ENCODE peak calls at places on chromosomes 16 and 17, in six cellular contexts. One of them, this sample, is unnamed.

GRCh38 chr17:63658366-63658765 is 36.1 kb downstream of the MAP3K3 start:
- DNase-seq in IMR-90: no peak
- DNase-seq in A549: no peak
- DNase-seq in ovary: no peak
- DNase-seq in sigmoid colon: no peak
- DNase-seq in lower leg skin: no peak
- DNase-seq in this sample: no peak

GRCh38 chr16:62909597-62909996 is 873.4 kb upstream of the CDH8 start:
- DNase-seq in IMR-90: no peak
- DNase-seq in sigmoid colon: no peak
- DNase-seq in lower leg skin: no peak
- DNase-seq in A549: no peak
- DNase-seq in ovary: no peak
- DNase-seq in this sample: no peak

GRCh38 chr16:28096974-28097373 is 33.5 kb upstream of the GSG1L start:
- DNase-seq in lower leg skin: peak; percentile 84
- DNase-seq in ovary: peak; percentile 36
- DNase-seq in A549: no peak
- DNase-seq in IMR-90: no peak
- DNase-seq in sigmoid colon: peak; percentile 60
- DNase-seq in this sample: no peak

GRCh38 chr16:72042157-72042660 is 12.1 kb upstream of the HP start:
- DNase-seq in A549: no peak
- DNase-seq in IMR-90: no peak
- DNase-seq in ovary: no peak
- DNase-seq in sigmoid colon: no peak
- DNase-seq in lower leg skin: no peak
- DNase-seq in this sample: no peak

GRCh38 chr16:64951681-64952080 is 170.2 kb downstream of the CDH11 start:
- DNase-seq in ovary: no peak
- DNase-seq in A549: no peak
- DNase-seq in IMR-90: peak; percentile 22
- DNase-seq in lower leg skin: no peak
- DNase-seq in sigmoid colon: no peak
- DNase-seq in this sample: no peak

GRCh38 chr16:10558746-10559641 is 21.4 kb downstream of the EMP2 start:
- DNase-seq in lower leg skin: peak; percentile 91
- DNase-seq in IMR-90: no peak
- DNase-seq in sigmoid colon: peak; percentile 83
- DNase-seq in ovary: peak; percentile 82
- DNase-seq in A549: no peak
- DNase-seq in this sample: no peak

GRCh38 chr16:2196981-2197511 is 641 bp upstream of the CASKIN1 start:
- DNase-seq in A549: no peak
- DNase-seq in ovary: no peak
- DNase-seq in IMR-90: no peak
- DNase-seq in sigmoid colon: no peak
- DNase-seq in lower leg skin: no peak
- DNase-seq in this sample: no peak

GRCh38 chr17:81518785-81519283 is 6.2 kb upstream of the ACTG1 start:
- DNase-seq in ovary: peak; percentile 67
- DNase-seq in A549: peak; percentile 55
- DNase-seq in lower leg skin: no peak
- DNase-seq in IMR-90: no peak
- DNase-seq in sigmoid colon: no peak
- DNase-seq in this sample: no peak

GRCh38 chr16:2782583-2783351 is 4.6 kb downstream of the PRSS33 start:
- DNase-seq in sigmoid colon: peak; percentile 55
- DNase-seq in lower leg skin: no peak
- DNase-seq in IMR-90: no peak
- DNase-seq in ovary: no peak
- DNase-seq in A549: no peak
- DNase-seq in this sample: no peak

GRCh38 chr17:62666061-62666800 is 38.8 kb downstream of the MRC2 start:
- DNase-seq in lower leg skin: no peak
- DNase-seq in A549: no peak
- DNase-seq in ovary: peak; percentile 26
- DNase-seq in sigmoid colon: no peak
- DNase-seq in IMR-90: no peak
- DNase-seq in this sample: no peak

GRCh38 chr17:35243459-35244204 is 760 bp downstream of the SLFN5 start:
- DNase-seq in sigmoid colon: peak; percentile 89
- DNase-seq in ovary: peak; percentile 51
- DNase-seq in lower leg skin: peak; percentile 90
- DNase-seq in IMR-90: peak; percentile 69
- DNase-seq in A549: peak; percentile 40
- DNase-seq in this sample: no peak

DNA sequence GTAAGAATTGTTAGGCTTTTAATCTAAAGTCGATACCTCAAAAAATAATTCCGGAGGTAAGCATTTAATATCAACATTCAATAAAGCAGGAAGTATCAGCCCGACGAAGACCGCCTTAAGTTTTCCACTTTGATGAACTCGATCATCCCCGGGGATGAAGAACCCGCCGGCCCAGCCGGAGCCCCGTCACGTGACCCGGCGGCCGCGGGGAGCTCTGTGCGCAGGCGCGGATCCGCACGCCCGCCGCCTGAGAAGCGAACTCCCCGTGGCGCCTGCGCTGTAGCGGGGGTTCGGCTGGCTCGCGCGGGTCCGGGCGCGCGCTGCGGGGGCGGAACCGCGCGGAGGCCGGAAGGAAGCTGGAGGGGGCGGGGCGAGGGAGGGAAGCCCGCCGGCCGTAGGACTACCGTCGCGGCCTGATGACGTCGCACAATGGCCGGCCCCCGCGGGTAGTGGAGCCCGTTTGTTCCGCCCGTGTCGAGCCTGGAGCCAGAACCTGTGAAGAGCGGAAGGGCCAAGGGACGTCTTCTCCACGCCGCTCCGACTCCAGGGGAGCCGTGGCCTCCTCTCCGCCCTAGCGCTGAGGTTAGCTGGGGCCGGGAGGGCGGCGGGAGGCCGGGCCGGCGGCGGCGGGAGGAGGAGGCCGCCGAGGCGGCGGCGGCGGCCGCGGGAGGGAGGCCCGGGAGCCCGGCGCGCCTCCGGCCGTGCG is at the start of gene ZC3H18:
- DNase-seq in ovary: peak; percentile 99
- DNase-seq in IMR-90: peak; percentile 92
- DNase-seq in lower leg skin: peak; percentile 99
- DNase-seq in sigmoid colon: peak; percentile 98
- DNase-seq in A549: peak; percentile 96
- DNase-seq in this sample: peak; percentile 100
- TF ChIP-seq POLR2A in ovary: peak; percentile 52
- TF ChIP-seq POLR2A in IMR-90: peak; percentile 83
- TF ChIP-seq POLR2A in lower leg skin: no peak
- TF ChIP-seq POLR2A in sigmoid colon: no peak
- TF ChIP-seq POLR2A in A549: peak; percentile 50
- TF ChIP-seq POLR2A in this sample: peak; percentile 82

GRCh38 chr17:56291226-56291805 is 138.0 kb downstream of the ANKFN1 start:
- DNase-seq in lower leg skin: no peak
- DNase-seq in ovary: no peak
- DNase-seq in sigmoid colon: no peak
- DNase-seq in A549: no peak
- DNase-seq in IMR-90: peak; percentile 34
- DNase-seq in this sample: no peak
- TF ChIP-seq POLR2A in lower leg skin: no peak
- TF ChIP-seq POLR2A in ovary: no peak
- TF ChIP-seq POLR2A in sigmoid colon: no peak
- TF ChIP-seq POLR2A in A549: no peak
- TF ChIP-seq POLR2A in IMR-90: no peak
- TF ChIP-seq POLR2A in this sample: no peak

GRCh38 chr17:39631403-39631802 is 4.7 kb downstream of the PPP1R1B start:
- DNase-seq in sigmoid colon: no peak
- DNase-seq in ovary: no peak
- DNase-seq in lower leg skin: no peak
- DNase-seq in IMR-90: no peak
- DNase-seq in A549: no peak
- DNase-seq in this sample: no peak
- TF ChIP-seq POLR2A in sigmoid colon: no peak
- TF ChIP-seq POLR2A in ovary: no peak
- TF ChIP-seq POLR2A in lower leg skin: no peak
- TF ChIP-seq POLR2A in IMR-90: no peak
- TF ChIP-seq POLR2A in A549: no peak
- TF ChIP-seq POLR2A in this sample: no peak

GRCh38 chr16:52487849-52488457 is 59.0 kb downstream of the TOX3 start:
- DNase-seq in ovary: no peak
- DNase-seq in lower leg skin: no peak
- DNase-seq in IMR-90: no peak
- DNase-seq in A549: no peak
- DNase-seq in sigmoid colon: no peak
- DNase-seq in this sample: no peak

GRCh38 chr16:52488837-52489289 is 58.1 kb downstream of the TOX3 start:
- DNase-seq in ovary: no peak
- DNase-seq in sigmoid colon: no peak
- DNase-seq in IMR-90: no peak
- DNase-seq in lower leg skin: no peak
- DNase-seq in A549: no peak
- DNase-seq in this sample: no peak

GRCh38 chr16:52480237-52480636 is 66.7 kb downstream of the TOX3 start:
- DNase-seq in sigmoid colon: no peak
- DNase-seq in lower leg skin: no peak
- DNase-seq in IMR-90: no peak
- DNase-seq in A549: no peak
- DNase-seq in ovary: no peak
- DNase-seq in this sample: no peak

GRCh38 chr16:52482916-52483315 is 64.0 kb downstream of the TOX3 start:
- DNase-seq in lower leg skin: no peak
- DNase-seq in IMR-90: no peak
- DNase-seq in ovary: no peak
- DNase-seq in A549: no peak
- DNase-seq in sigmoid colon: no peak
- DNase-seq in this sample: no peak
- TF ChIP-seq POLR2A in lower leg skin: no peak
- TF ChIP-seq POLR2A in IMR-90: no peak
- TF ChIP-seq POLR2A in ovary: no peak
- TF ChIP-seq POLR2A in A549: no peak
- TF ChIP-seq POLR2A in sigmoid colon: no peak
- TF ChIP-seq POLR2A in this sample: no peak

GRCh38 chr16:69567031-69567680 is 1.4 kb downstream of the NFAT5 start:
- DNase-seq in ovary: no peak
- DNase-seq in A549: no peak
- DNase-seq in IMR-90: peak; percentile 33
- DNase-seq in lower leg skin: no peak
- DNase-seq in sigmoid colon: no peak
- DNase-seq in this sample: no peak

GRCh38 chr16:69563605-69564580 is 1.9 kb upstream of the NFAT5 start:
- DNase-seq in sigmoid colon: no peak
- DNase-seq in IMR-90: peak; percentile 65
- DNase-seq in ovary: no peak
- DNase-seq in A549: no peak
- DNase-seq in lower leg skin: no peak
- DNase-seq in this sample: no peak

GRCh38 chr16:69565611-69566436 is at the start of gene NFAT5:
- DNase-seq in lower leg skin: peak; percentile 97
- DNase-seq in IMR-90: peak; percentile 74
- DNase-seq in A549: peak; percentile 72
- DNase-seq in sigmoid colon: peak; percentile 95
- DNase-seq in ovary: peak; percentile 96
- DNase-seq in this sample: peak; percentile 55

GRCh38 chr16:69564845-69565610 is 738 bp upstream of the NFAT5 start:
- DNase-seq in ovary: no peak
- DNase-seq in lower leg skin: no peak
- DNase-seq in IMR-90: no peak
- DNase-seq in sigmoid colon: no peak
- DNase-seq in A549: no peak
- DNase-seq in this sample: no peak

DNA sequence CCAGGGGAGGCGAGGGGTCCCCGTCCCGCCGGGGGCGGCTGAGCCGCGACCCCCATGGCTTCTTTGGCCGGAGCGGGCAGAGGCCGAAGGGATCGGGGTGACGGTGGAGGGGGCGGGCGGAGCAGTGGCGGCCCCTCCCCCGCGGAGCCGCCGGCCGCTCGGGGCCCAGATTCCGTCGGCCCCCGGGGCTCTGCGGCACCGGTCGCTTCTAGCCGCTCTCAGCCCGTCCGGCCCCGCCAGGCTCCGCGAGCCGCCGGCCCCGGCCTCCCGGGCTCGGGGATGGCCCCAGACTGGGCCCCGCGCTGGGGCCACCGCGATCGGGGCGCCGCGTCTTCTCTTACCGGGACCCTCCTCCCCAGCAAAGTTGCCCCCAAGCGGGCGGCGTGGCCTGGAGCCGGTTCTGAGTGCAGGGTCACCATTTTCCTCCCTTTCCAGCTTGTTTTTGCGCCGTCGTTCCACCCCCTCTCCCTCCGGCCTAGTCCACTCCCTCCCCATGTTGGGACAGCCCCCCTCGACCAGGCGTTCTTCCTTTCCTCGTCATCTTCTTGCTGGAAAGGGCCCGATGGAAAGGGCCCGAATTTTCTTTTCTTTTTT is 768 bp downstream of the NFAT5 start:
- DNase-seq in sigmoid colon: peak; percentile 86
- DNase-seq in IMR-90: peak; percentile 68
- DNase-seq in ovary: peak; percentile 69
- DNase-seq in A549: peak; percentile 49
- DNase-seq in lower leg skin: peak; percentile 89
- DNase-seq in this sample: peak; percentile 26
- TF ChIP-seq POLR2A in sigmoid colon: no peak
- TF ChIP-seq POLR2A in IMR-90: no peak
- TF ChIP-seq POLR2A in ovary: no peak
- TF ChIP-seq POLR2A in A549: peak; percentile 30
- TF ChIP-seq POLR2A in lower leg skin: no peak
- TF ChIP-seq POLR2A in this sample: no peak

GRCh38 chr17:10087333-10087732 is 111.1 kb downstream of the GAS7 start:
- DNase-seq in A549: no peak
- DNase-seq in ovary: no peak
- DNase-seq in IMR-90: no peak
- DNase-seq in lower leg skin: peak; percentile 66
- DNase-seq in sigmoid colon: peak; percentile 62
- DNase-seq in this sample: no peak
- TF ChIP-seq POLR2A in A549: no peak
- TF ChIP-seq POLR2A in ovary: no peak
- TF ChIP-seq POLR2A in IMR-90: no peak
- TF ChIP-seq POLR2A in lower leg skin: no peak
- TF ChIP-seq POLR2A in sigmoid colon: no peak
- TF ChIP-seq POLR2A in this sample: no peak